ENCODE peak calls at places on chromosomes 7 and 10, in five cellular contexts. T is A673; R is CD8-positive, alpha-beta T cell; B is left ventricle myocardium inferior; A is activated CD8-positive, alpha-beta T cell treated with anti-CD3 and anti-CD28 coated beads for 36 hours. J is an unnamed sample.

GRCh38 chr10:6204063-6204340 is 1.3 kb downstream of the PFKFB3 start:
- DNase-seq in R (peak), B (no peak), A (peak), T (no peak), J (peak)

GRCh38 chr10:69004821-69005220 is 16.2 kb downstream of the KIFBP start:
- DNase-seq in B (no peak), R (no peak), A (no peak), T (peak), J (no peak)

GRCh38 chr7:105389090-105389650 is 449 bp upstream of the SRPK2 start:
- DNase-seq in A (peak), T (peak), B (peak), R (peak), J (no peak)

GRCh38 chr10:127826161-127826740 is 66.5 kb downstream of the CLRN3 start:
- DNase-seq in B (no peak), T (peak), R (no peak), A (no peak), J (no peak)

GRCh38 chr10:6114299-6114698 is 25.5 kb downstream of the RBM17 start:
- DNase-seq in T (no peak), B (no peak), R (no peak), A (no peak), J (no peak)

GRCh38 chr10:83165164-83165563 is 974.1 kb upstream of the GHITM start:
- DNase-seq in T (no peak), B (no peak), R (no peak), A (no peak), J (no peak)

GRCh38 chr10:45091968-45092367 is 91.2 kb downstream of the ZNF22 start:
- DNase-seq in B (no peak), R (no peak), A (no peak), T (peak), J (no peak)

GRCh38 chr7:137801003-137801402 is 45.8 kb downstream of the DGKI start:
- DNase-seq in R (no peak), A (no peak), B (no peak), T (no peak), J (no peak)

GRCh38 chr7:107725138-107725740 is 18.7 kb upstream of the CBLL1 start:
- DNase-seq in T (peak), R (peak), B (no peak), A (peak), J (peak)

DNA sequence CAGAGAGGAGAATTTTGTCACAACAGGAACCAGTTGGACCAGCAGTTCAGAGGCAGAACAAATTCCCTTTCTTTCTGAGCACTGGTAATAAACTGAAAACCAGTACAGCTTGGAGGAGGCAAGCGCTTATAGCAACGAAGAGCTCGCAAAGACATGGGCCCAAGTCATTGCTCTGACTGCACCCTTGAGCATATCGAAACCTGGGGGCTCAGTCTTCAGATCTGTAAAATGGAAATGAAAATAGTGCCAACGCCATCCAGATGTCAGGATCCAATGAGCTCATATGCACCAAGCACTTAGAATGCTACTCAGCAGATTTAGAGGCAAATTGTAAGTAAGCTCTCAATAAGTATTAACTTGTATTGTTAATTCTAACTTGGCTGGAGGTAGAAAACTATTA is 14.4 kb upstream of the CALU start:
- DNase-seq in T (no peak), B (no peak), R (no peak), A (no peak), J (no peak)
- TF ChIP-seq CTCF in T (no peak), B (no peak), R (no peak), A (no peak), J (no peak)

GRCh38 chr7:139557857-139558581 is 34.5 kb downstream of the CLEC2L start:
- DNase-seq in A (no peak), R (no peak), T (no peak), B (no peak), J (no peak)
- TF ChIP-seq CTCF in A (no peak), R (no peak), T (no peak), B (no peak), J (no peak)

DNA sequence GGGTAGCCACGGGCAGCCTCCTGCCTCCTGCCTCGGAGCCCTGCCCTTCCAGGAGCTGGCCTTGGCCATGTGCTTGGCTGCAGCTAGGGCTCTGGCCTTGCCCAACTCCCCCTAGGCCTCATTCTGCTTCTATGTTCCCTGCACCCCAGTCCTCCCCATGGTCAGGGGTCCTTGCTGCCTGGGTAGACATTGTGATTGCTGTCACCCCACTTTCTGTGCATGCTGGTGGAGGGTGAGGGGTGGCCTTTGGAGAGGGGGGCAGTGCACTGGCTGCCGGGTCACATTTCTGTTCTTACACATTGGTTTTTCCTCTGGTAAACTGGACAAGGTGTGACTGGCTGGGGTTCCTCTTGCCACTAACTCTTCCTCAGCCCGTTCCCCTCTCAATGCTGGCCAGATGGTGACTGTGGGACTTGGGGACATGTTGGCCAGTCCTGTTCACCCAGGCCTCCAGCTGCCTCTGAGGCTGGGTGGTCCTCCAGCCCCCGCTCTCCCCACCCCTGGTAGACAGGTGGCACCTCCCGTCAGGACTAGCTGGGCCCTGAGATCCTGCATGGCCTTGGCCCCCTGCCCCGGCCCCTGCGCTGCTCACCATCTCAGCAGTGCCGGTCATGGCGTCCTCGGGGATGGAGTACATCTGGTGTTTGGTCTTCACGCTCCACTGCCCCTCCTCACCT is 10.7 kb upstream of the MYL7 start:
- DNase-seq in R (no peak), A (no peak), B (no peak), T (no peak), J (no peak)
- TF ChIP-seq CTCF in R (no peak), A (no peak), B (no peak), T (no peak), J (no peak)

DNA sequence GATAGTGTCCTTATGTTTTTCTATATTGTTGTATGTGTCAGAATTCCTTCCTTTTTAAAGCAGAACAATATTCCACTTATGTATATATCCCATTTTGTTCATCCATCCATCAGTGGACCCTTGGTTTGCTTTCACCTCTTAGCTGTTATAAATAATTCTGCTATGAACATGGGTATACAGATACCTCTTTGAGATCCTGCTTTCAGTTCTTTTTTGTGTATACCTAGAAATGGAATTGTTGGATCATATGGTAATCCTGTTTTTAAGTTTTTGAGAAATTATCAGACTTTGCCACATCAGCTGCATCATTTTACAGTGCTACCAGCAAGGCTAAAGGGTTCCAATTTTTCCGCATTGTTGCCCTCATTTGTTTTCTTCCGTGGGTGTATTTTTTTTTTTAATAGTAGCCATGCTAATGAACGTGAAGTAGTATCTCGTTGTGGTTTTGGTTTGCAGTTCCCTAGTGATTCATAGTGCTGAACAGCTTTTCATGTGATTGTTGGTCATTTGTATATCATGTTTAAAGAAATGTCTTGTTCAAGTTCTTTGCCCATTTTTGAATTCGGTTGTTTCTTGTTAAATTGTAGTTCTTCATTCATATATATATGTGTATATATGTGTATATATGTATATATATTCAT is 87.8 kb downstream of the LCOR start:
- DNase-seq in B (no peak), T (no peak), A (no peak), R (no peak), J (no peak)
- TF ChIP-seq CTCF in B (no peak), T (no peak), A (no peak), R (no peak), J (no peak)